ENCODE peak calls at places on chromosomes 3 and 15, in five cellular contexts. B is stimulated activated CD8-positive, alpha-beta memory T cell treated with anti-CD3 and anti-CD28 coated beads, Interleukin-15, amount 100 ng/mL, for 24 hours; O is effector CD8-positive, alpha-beta T cell; I is NCI-H510A treated with DMSO at 0.1 percent for 48 hours; M is B cell. W is an unnamed sample.

GRCh38 chr15:100111103-100112060 is 230.4 kb downstream of the ADAMTS17 start:
- DNase-seq in O (no peak), I (no peak), M (no peak), B (no peak), W (no peak)

GRCh38 chr3:168071535-168071934 is 24.2 kb downstream of the GOLIM4 start:
- DNase-seq in B (no peak), M (no peak), I (no peak), O (no peak), W (no peak)

GRCh38 chr15:38389924-38390542 is 63.9 kb upstream of the FAM98B start:
- DNase-seq in M (peak; percentile 59), O (peak; percentile 27), I (peak; percentile 7), B (peak; percentile 26), W (peak; percentile 87)

GRCh38 chr3:153273217-153273616 is 111.2 kb downstream of the RAP2B start:
- DNase-seq in B (no peak), O (no peak), M (no peak), I (no peak), W (no peak)

GRCh38 chr3:13505147-13506130 is 25.3 kb downstream of the HDAC11 start:
- DNase-seq in I (no peak), M (no peak), B (no peak), O (no peak), W (no peak)

GRCh38 chr15:99443056-99443756 is 122.6 kb upstream of the MEF2A start:
- DNase-seq in O (no peak), I (no peak), M (no peak), B (no peak), W (no peak)

GRCh38 chr15:48520376-48521155 is 124.9 kb downstream of the FBN1 start:
- DNase-seq in O (no peak), M (no peak), I (no peak), B (no peak), W (no peak)

GRCh38 chr15:38533926-38534325 is 30.7 kb downstream of the RASGRP1 start:
- DNase-seq in B (no peak), I (no peak), O (no peak), M (no peak), W (no peak)

GRCh38 chr15:61621146-61621545 is 392.0 kb upstream of the RORA start:
- DNase-seq in O (no peak), M (peak; percentile 3), B (no peak), I (peak; percentile 87), W (no peak)

GRCh38 chr3:128621234-128621633 is 29.4 kb downstream of the RPN1 start:
- DNase-seq in I (no peak), O (no peak), B (no peak), M (no peak), W (no peak)

GRCh38 chr3:171672538-171672937 is 137.7 kb downstream of the PLD1 start:
- DNase-seq in I (no peak), B (no peak), M (no peak), O (no peak), W (no peak)

GRCh38 chr3:33146791-33147445 is 33.1 kb downstream of the CRTAP start:
- DNase-seq in B (no peak), I (no peak), M (no peak), O (no peak), W (no peak)

GRCh38 chr3:173660645-173661299 is 263.2 kb downstream of the NLGN1 start:
- DNase-seq in M (no peak), B (no peak), I (no peak), O (no peak), W (no peak)

GRCh38 chr3:127033171-127033570 is 50.3 kb downstream of the PLXNA1 start:
- DNase-seq in B (no peak), I (no peak), O (no peak), M (no peak), W (no peak)

GRCh38 chr3:181176610-181177009 is 187.1 kb upstream of the DNAJC19 start:
- DNase-seq in M (peak; percentile 4), O (no peak), I (peak; percentile 53), B (peak; percentile 3), W (peak; percentile 82)

GRCh38 chr3:125310623-125311076 is 64.5 kb downstream of the ZNF148 start:
- DNase-seq in O (no peak), B (no peak), M (peak; percentile 28), I (no peak), W (no peak)

GRCh38 chr3:183553263-183554026 is 2.1 kb downstream of the KLHL6 start:
- DNase-seq in O (no peak), B (no peak), I (no peak), M (no peak), W (no peak)

GRCh38 chr3:52190294-52190841 is 7.6 kb upstream of the ALAS1 start:
- DNase-seq in M (no peak), O (no peak), I (no peak), B (no peak), W (no peak)

GRCh38 chr15:63188247-63188936 is 1.0 kb upstream of the RAB8B start:
- DNase-seq in B (no peak), I (no peak), M (no peak), O (no peak), W (no peak)